ENCODE peak calls at places on chromosome 21, in five cellular contexts. Y is K562, N is HepG2, L is GM12878, K is H1. W is an unnamed sample.

GRCh38 chr21:44943005-44943685 is 3.3 kb downstream of the SLX9 start:
- DNase-seq in Y (no peak), N (no peak), L (no peak), K (no peak), W (no peak)

GRCh38 chr21:44710294-44710665 is 1.1 kb downstream of the TSPEAR start:
- DNase-seq in Y (no peak), N (no peak), L (no peak), K (peak; percentile 56), W (no peak)

GRCh38 chr21:29430581-29430980 is 131.9 kb downstream of the BACH1 start:
- DNase-seq in Y (no peak), N (no peak), L (no peak), K (no peak), W (no peak)

GRCh38 chr21:17441370-17441769 is 71.5 kb upstream of the CXADR start:
- DNase-seq in Y (no peak), N (peak; percentile 97), L (no peak), K (no peak), W (no peak)

GRCh38 chr21:37546949-37547614 is 180.5 kb downstream of the DYRK1A start:
- DNase-seq in Y (no peak), N (no peak), L (no peak), K (no peak), W (no peak)

GRCh38 chr21:46056450-46056903 is 41.4 kb upstream of the COL6A2 start:
- DNase-seq in Y (no peak), N (no peak), L (no peak), K (peak; percentile 52), W (no peak)

GRCh38 chr21:46028547-46029200 is 47.1 kb downstream of the COL6A1 start:
- DNase-seq in Y (no peak), N (no peak), L (no peak), K (no peak), W (no peak)

GRCh38 chr21:44285547-44285992 is at the start of gene AIRE:
- DNase-seq in Y (no peak), N (no peak), L (no peak), K (no peak), W (no peak)

DNA sequence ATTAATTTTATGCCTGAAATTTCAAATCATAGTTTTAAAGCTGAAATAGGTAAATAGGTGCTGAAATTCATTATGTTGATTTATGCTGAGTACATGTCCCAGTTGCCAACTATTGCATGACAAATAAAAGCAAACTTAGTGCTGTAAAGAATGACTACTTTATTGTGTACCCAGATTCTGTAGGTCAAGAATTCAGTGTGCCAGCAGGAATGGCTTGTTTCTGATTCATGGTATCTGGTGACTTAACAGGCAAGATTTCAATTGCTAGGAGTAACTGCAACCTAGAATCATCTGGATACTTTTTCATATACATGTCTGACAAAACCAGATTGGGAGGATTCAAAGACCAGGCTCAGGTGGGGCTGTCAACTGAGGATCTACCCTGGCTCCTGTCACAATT is 678.4 kb upstream of the ADAMTS5 start:
- DNase-seq in Y (no peak), N (no peak), L (no peak), K (no peak), W (no peak)
- TF ChIP-seq SRF in Y (no peak), N (no peak), L (no peak), K (no peak), W (no peak)

GRCh38 chr21:16134134-16134533 is 404.4 kb downstream of the USP25 start:
- DNase-seq in Y (no peak), N (no peak), L (no peak), K (no peak), W (no peak)
- TF ChIP-seq SRF in Y (no peak), N (no peak), L (no peak), K (no peak), W (no peak)

GRCh38 chr21:42515708-42516502 is 2.3 kb downstream of the SLC37A1 start:
- DNase-seq in Y (no peak), N (no peak), L (no peak), K (no peak), W (peak; percentile 48)
- TF ChIP-seq SRF in Y (no peak), N (no peak), L (no peak), K (no peak), W (no peak)

GRCh38 chr21:41801256-41801655 is 34.4 kb upstream of the RIPK4 start:
- DNase-seq in Y (no peak), N (no peak), L (no peak), K (no peak), W (no peak)

GRCh38 chr21:41802185-41802584 is 35.3 kb upstream of the RIPK4 start:
- DNase-seq in Y (no peak), N (no peak), L (no peak), K (no peak), W (no peak)

GRCh38 chr21:41803316-41803715 is 36.5 kb upstream of the RIPK4 start:
- DNase-seq in Y (no peak), N (no peak), L (no peak), K (no peak), W (no peak)

GRCh38 chr21:41804381-41804780 is 37.5 kb upstream of the RIPK4 start:
- DNase-seq in Y (no peak), N (no peak), L (no peak), K (no peak), W (no peak)

DNA sequence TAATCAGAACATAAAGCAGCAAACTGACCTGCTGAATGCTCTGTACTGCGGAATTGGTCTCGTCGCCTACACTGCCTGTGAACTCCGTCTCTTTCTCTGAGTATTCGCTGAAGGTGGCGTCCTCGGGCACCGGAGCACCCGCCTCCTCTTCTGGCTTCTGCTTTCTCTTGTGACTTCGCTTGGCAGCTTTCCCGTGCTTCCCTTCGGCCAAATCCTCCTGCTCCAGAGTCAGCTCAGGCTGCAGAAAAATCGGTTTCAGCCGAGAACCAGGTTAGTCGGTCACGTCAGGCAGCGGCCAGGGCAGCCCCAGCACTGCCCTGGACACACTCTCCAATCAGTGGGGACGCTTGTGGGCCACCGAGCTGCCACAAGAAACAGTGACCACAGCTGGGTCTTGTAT is 35.8 kb upstream of the RIPK4 start:
- DNase-seq in Y (no peak), N (no peak), L (no peak), K (no peak), W (no peak)
- TF ChIP-seq SRF in Y (no peak), N (no peak), L (no peak), K (no peak), W (no peak)

DNA sequence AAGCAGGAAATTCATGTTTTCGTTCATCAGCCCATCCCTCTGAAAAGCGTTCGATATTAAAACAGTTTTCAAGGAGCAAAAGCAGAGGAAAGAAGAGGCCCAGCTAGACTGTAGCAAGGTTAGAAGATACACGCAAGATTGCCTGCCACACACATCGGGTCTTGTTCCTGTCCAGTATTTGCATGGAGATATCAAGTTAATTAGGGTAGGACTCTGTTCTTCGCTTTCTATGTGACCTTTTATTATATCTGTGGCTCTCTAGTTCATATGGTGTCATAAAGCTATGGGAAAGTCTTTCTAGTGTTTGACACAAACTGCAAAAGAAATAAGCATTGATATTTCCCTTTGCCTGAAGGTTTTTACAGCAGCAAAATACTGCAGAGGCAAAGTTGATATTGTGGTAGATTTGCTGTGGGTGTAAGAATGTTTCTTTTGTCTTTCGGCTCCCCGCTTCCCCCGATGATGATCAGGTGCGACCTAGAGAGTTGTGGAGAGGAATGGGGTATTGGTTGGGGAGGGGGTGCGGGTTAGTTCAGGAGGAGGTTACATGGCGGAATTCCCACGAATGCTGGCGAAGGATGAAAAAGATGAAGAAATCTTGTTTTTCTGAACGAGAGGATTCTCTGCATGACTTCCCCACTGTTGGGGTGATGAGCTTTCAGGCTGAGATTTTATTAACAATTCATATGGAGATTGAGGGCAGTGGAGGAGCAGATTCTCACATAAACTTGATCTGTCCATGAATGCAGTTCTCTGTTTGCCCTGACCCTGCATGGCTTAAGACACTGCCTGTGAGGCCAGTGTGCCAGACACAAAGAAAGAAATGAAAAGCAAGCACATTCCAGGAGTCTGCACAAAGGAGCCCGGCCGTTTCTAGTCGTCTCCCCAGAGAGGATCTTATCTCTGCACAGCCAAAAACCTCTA is 550.1 kb downstream of the USP25 start:
- DNase-seq in Y (no peak), N (no peak), L (no peak), K (peak; percentile 49), W (no peak)
- TF ChIP-seq SRF in Y (no peak), N (no peak), L (no peak), K (no peak), W (no peak)

DNA sequence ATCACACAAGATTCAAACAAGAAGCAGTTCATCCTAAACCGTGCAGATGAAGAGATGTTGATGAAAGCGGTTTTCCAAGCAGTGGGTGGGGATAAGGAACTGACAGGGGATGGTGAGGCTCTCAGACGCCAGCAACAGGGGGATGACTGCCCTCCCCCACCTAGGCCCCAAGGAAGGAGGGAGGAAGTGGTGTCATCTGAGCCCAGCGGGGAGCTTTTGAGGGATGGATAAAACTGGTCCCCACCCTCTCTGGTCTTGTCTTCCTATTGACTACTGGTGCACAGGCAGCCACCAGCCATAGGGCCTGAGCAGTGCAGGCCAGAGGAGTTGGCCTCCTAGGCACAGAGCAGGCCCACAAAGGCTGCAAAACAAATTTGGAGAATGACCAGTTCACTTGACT is 175.5 kb downstream of the HUNK start:
- DNase-seq in Y (no peak), N (no peak), L (no peak), K (no peak), W (no peak)
- TF ChIP-seq SRF in Y (no peak), N (no peak), L (no peak), K (no peak), W (no peak)

DNA sequence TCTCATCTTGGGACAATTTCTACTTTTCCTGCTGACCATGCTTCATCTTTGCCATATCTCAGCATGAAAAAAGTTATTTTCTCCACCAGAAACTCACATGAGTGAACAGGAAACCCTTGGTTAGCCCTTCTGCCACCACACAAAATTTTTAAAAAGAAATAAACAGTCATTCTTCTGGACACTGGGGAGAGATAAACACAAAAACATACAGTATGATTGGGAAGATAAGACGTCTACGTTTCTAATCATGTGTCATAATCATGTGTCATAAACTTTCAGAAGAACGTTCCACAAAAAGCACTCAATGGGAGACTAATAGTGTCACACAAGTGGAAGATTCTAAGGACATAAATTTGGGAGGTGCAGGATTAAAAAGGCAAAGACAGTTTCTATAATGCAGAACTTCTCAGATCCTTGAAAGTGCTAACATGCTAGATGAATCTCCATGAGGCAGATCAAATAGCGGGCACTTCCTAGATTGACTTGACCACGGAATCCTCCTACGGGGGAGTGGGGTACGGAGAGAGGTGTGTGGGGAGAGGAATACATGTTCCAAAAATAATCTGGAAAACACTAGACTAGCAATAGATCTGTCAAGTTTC is 206.9 kb downstream of the SETD4 start:
- DNase-seq in Y (no peak), N (no peak), L (no peak), K (no peak), W (no peak)
- TF ChIP-seq SRF in Y (no peak), N (no peak), L (no peak), K (no peak), W (no peak)

GRCh38 chr21:42835211-42835610 is 44.1 kb downstream of the WDR4 start:
- DNase-seq in Y (peak; percentile 15), N (no peak), L (no peak), K (no peak), W (no peak)
- TF ChIP-seq SRF in Y (no peak), N (no peak), L (no peak), K (no peak), W (no peak)